ENCODE peak calls at places on chromosome 13, in five cellular contexts. X is vagina, S is neuronal stem cell, J is suprapubic skin, Q is mammary epithelial cell. G is an unnamed sample. For H3K9me3, the result is how much of the 10 kb centered on the place peaks cover.

GRCh38 chr13:30718661-30719520 is 16.5 kb upstream of the ALOX5AP start:
- DNase-seq in X (no peak), S (no peak), J (no peak), Q (peak), G (no peak)

GRCh38 chr13:107843281-107843680 is 372.1 kb downstream of the LIG4 start:
- DNase-seq in X (no peak), S (no peak), J (no peak), Q (no peak), G (no peak)

GRCh38 chr13:24995225-24995804 is 100.6 kb upstream of the PABPC3 start:
- DNase-seq in X (no peak), S (peak), J (no peak), Q (peak), G (peak)

GRCh38 chr13:97030705-97031452 is 36.6 kb upstream of the OXGR1 start:
- DNase-seq in X (no peak), S (peak), J (no peak), Q (peak), G (no peak)

GRCh38 chr13:69291292-69291906 is 816.2 kb upstream of the ATXN8OS start:
- DNase-seq in X (no peak), S (no peak), J (no peak), Q (no peak), G (no peak)

GRCh38 chr13:56332671-56333070 is 808.0 kb upstream of the PRR20A start:
- DNase-seq in X (no peak), S (no peak), J (no peak), Q (no peak), G (no peak)

GRCh38 chr13:110391273-110391672 is 84.2 kb downstream of the COL4A2 start:
- DNase-seq in X (no peak), S (no peak), J (no peak), Q (no peak), G (no peak)

GRCh38 chr13:95568131-95568530 is 15.6 kb downstream of the CLDN10 start:
- DNase-seq in X (no peak), S (no peak), J (no peak), Q (no peak), G (no peak)

GRCh38 chr13:91369432-91369831 is 21.9 kb downstream of the MIR17HG start:
- DNase-seq in X (no peak), S (no peak), J (no peak), Q (no peak), G (no peak)

GRCh38 chr13:38086013-38086412 is 216.4 kb upstream of the TRPC4 start:
- DNase-seq in X (no peak), S (no peak), J (no peak), Q (no peak), G (no peak)

GRCh38 chr13:67880916-67881315 is 650.8 kb upstream of the PCDH9 start:
- DNase-seq in X (no peak), S (no peak), J (no peak), Q (no peak), G (no peak)

GRCh38 chr13:108705031-108705430 is 75.6 kb downstream of the MYO16 start:
- DNase-seq in X (no peak), S (no peak), J (no peak), Q (peak), G (no peak)

GRCh38 chr13:66635526-66635925 is 594.6 kb downstream of the PCDH9 start:
- DNase-seq in X (no peak), S (no peak), J (no peak), Q (peak), G (no peak)

GRCh38 chr13:89550842-89551422 is 1796.6 kb upstream of the MIR17HG start:
- DNase-seq in X (no peak), S (no peak), J (no peak), Q (peak), G (no peak)

GRCh38 chr13:43760257-43760656 is 26.5 kb downstream of the ENOX1 start:
- DNase-seq in X (no peak), S (no peak), J (no peak), Q (no peak), G (no peak)

GRCh38 chr13:31225180-31225579 is 25.4 kb downstream of the B3GLCT start:
- DNase-seq in X (no peak), S (no peak), J (no peak), Q (no peak), G (no peak)

GRCh38 chr13:90696254-90696653 is 651.2 kb upstream of the MIR17HG start:
- DNase-seq in X (no peak), S (no peak), J (no peak), Q (peak), G (no peak)

GRCh38 chr13:73879346-73880020 is 254.7 kb downstream of the KLF12 start:
- DNase-seq in X (no peak), S (no peak), J (no peak), Q (no peak), G (no peak)

GRCh38 chr13:95188128-95188527 is 113.1 kb downstream of the ABCC4 start:
- DNase-seq in X (no peak), S (no peak), J (no peak), Q (no peak), G (no peak)

GRCh38 chr13:44879452-44880058 is 109.7 kb downstream of the NUFIP1 start:
- DNase-seq in X (no peak), S (no peak), J (no peak), Q (peak), G (no peak)

GRCh38 chr13:41007359-41008118 is 11.6 kb downstream of the ELF1 start:
- DNase-seq in X (no peak), S (no peak), J (no peak), Q (no peak), G (no peak)

GRCh38 chr13:32537580-32538233 is 888 bp downstream of the N4BP2L2 start:
- DNase-seq in X (no peak), S (no peak), J (peak), Q (peak), G (peak)

GRCh38 chr13:23778879-23779278 is 110.3 kb downstream of the MIPEP start:
- DNase-seq in X (no peak), S (no peak), J (no peak), Q (peak), G (no peak)

GRCh38 chr13:45082964-45083363 is 37.3 kb upstream of the GTF2F2 start:
- DNase-seq in X (no peak), S (no peak), J (no peak), Q (peak), G (no peak)

GRCh38 chr13:51721485-51721884 is 82.5 kb downstream of the DHRS12 start:
- DNase-seq in X (no peak), S (no peak), J (no peak), Q (no peak), G (no peak)

GRCh38 chr13:50760751-50761150 is 82.7 kb downstream of the DLEU7 start:
- DNase-seq in X (no peak), S (no peak), J (no peak), Q (no peak), G (no peak)

GRCh38 chr13:97921146-97921776 is 32.2 kb upstream of the IPO5 start:
- DNase-seq in X (no peak), S (no peak), J (no peak), Q (no peak), G (no peak)

GRCh38 chr13:75514080-75515040 is 23.3 kb downstream of the COMMD6 start:
- DNase-seq in X (no peak), S (no peak), J (no peak), Q (no peak), G (no peak)

GRCh38 chr13:95707035-95707434 is 30.1 kb downstream of the DNAJC3 start:
- DNase-seq in X (no peak), S (no peak), J (no peak), Q (no peak), G (no peak)

GRCh38 chr13:73943137-73943964 is 190.9 kb downstream of the KLF12 start:
- DNase-seq in X (no peak), S (no peak), J (no peak), Q (no peak), G (no peak)

GRCh38 chr13:33016414-33017409 is at the start of gene KL:
- DNase-seq in X (no peak), S (no peak), J (peak), Q (no peak), G (no peak)

GRCh38 chr13:40780822-40781401 is 8.5 kb upstream of the SLC25A15 start:
- DNase-seq in X (peak), S (no peak), J (no peak), Q (no peak), G (no peak)

GRCh38 chr13:45546410-45546765 is 69.2 kb downstream of the ERICH6B start:
- DNase-seq in X (no peak), S (no peak), J (no peak), Q (no peak), G (no peak)

DNA sequence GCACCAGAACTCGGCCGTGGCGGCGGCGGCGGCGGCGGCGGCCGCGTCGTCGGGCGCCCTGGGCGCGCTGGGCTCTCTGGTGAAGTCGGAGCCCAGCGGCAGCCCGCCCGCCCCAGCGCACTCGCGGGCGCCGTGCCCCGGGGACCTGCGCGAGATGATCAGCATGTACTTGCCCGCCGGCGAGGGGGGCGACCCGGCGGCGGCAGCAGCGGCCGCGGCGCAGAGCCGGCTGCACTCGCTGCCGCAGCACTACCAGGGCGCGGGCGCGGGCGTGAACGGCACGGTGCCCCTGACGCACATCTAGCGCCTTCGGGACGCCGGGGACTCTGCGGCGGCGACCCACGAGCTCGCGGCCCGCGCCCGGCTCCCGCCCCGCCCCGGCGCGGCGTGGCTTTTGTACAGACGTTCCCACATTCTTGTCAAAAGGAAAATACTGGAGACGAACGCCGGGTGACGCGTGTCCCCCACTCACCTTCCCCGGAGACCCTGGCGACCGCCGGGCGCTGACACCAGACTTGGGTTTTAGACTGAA is 1.6 kb downstream of the SOX1 start:
- DNase-seq in X (no peak), S (no peak), J (no peak), Q (no peak), G (no peak)
- H3K9me3 ChIP-seq in X (under half), S (under half), J (under half), Q (under half), G (under half)

DNA sequence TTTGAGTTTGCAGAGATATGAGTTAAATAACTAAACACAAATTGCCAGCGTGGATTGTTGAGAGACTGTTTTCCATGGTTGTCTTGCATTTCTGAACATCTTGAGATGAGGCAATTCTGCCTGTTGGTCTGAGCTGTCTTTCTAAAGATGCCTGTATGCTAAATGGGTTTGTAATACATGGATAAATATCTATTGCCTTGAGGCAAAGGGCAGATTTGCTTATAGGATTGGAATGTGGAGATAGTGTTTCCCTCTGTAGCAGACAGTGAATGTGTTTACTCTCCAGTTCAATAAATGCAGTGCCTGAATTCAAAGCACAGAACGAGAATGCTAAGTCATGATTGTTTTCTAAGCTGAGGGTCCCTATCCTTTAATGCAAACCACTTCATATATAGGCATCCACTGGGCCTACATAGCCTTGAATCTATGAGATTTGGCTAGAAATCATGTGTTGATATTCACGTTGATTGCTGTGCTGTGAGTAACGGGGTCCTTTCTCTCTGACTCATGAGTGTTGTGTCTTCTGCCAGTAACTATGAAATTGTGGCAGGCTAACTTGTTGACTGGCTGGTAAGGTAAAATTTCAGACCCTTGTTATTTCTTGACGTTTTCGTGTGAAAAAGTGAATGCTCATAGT is 2554.8 kb downstream of the PCDH9 start:
- DNase-seq in X (no peak), S (no peak), J (no peak), Q (peak), G (no peak)
- H3K9me3 ChIP-seq in X (under half), S (under half), J (under half), Q (under half), G (under half)

DNA sequence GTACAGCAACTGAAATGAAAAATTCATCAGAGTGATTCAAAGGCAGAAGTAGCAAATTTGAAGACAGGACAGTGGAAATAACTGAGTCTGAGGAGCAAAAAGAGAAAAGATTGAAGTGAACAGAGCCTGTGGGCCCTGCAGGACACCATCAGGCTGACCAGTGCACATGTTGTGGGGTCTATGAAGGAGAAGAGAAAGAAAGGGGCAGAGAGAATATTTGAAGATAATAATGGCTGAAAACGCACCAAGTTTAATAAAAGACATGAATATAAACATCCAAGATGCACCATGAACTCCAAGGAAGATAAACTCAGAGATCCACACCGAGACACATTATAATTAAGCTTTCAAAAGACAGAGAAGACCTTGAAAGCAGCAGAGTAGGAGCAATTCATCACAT is 15.4 kb downstream of the ATP4B start:
- DNase-seq in X (no peak), S (no peak), J (no peak), Q (no peak), G (no peak)
- H3K9me3 ChIP-seq in X (under half), S (under half), J (under half), Q (under half), G (under half)

GRCh38 chr13:22487932-22488331 is 692.8 kb upstream of the SGCG start:
- DNase-seq in X (no peak), S (no peak), J (no peak), Q (no peak), G (no peak)
- H3K9me3 ChIP-seq in X (under half), S (under half), J (under half), Q (under half), G (under half)

GRCh38 chr13:99298056-99298455 is 9.1 kb downstream of the GPR183 start:
- DNase-seq in X (no peak), S (no peak), J (no peak), Q (no peak), G (no peak)

GRCh38 chr13:99296270-99296865 is 10.8 kb downstream of the GPR183 start:
- DNase-seq in X (no peak), S (no peak), J (no peak), Q (no peak), G (no peak)

GRCh38 chr13:99294198-99294597 is 13.0 kb downstream of the GPR183 start:
- DNase-seq in X (no peak), S (no peak), J (no peak), Q (no peak), G (no peak)

GRCh38 chr13:99297330-99297729 is 9.9 kb downstream of the GPR183 start:
- DNase-seq in X (no peak), S (no peak), J (no peak), Q (no peak), G (no peak)

DNA sequence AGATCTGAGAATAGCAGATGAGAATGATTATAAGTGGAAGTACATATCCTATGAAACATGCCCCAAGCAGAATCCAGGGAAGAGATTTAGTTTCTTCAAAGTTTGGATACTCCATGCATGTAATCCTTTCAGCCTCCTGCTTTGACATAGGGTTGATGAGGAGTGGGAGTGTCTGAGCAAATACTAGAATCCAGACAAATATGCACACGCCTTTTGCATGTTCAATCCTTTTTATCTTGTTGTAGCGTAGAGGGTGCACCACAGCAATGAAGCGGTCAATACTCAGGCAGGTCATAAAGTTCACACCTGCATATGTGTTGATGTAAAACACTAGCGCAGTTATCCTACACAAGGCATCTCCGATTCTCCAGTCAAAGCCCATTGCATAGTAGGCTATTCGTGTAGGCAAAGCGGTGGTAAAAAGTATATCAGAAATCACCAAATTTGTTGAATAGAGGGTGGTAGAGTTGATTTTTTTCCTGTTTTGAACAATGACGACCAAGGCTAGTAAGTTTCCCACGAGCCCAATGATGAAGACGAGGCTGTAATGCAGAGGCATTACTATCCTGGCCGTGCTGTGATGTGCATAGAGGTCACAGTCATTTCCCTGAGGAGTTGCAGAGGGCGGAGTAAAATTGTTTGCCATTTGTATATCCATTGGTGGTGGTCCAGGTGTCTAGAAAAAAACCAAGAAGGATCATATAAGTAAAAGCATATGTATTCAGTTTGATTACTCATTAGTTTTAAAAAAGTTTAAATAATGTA is 11.5 kb downstream of the GPR183 start:
- DNase-seq in X (no peak), S (no peak), J (no peak), Q (no peak), G (no peak)
- H3K9me3 ChIP-seq in X (under half), S (under half), J (under half), Q (under half), G (under half)

GRCh38 chr13:19332380-19332779 is 150.8 kb upstream of the TUBA3C start:
- DNase-seq in X (no peak), S (no peak), J (no peak), Q (no peak), G (no peak)
- H3K9me3 ChIP-seq in X (under half), S (under half), J (under half), Q (under half), G (under half)

DNA sequence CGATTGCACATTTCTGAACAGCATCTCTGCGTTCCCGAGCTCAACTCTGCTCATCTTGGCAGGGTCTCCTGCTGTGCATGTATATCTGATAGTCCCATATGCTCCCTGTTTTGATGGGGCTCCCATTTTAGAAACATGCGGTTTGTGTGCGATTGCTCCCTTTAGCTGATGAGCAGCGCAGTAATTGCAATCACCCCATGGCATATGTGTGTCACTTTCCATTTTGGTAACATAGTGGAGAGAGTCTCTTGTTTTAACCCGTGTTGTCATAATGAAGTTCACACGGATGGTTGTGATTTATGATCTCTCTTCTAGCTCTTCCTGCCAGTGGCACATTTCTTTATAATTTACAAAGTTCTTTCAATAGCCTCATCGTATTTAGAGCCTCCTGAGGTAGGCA is 144.7 kb downstream of the MTUS2 start:
- DNase-seq in X (no peak), S (no peak), J (no peak), Q (no peak), G (no peak)
- H3K9me3 ChIP-seq in X (under half), S (under half), J (under half), Q (under half), G (under half)

DNA sequence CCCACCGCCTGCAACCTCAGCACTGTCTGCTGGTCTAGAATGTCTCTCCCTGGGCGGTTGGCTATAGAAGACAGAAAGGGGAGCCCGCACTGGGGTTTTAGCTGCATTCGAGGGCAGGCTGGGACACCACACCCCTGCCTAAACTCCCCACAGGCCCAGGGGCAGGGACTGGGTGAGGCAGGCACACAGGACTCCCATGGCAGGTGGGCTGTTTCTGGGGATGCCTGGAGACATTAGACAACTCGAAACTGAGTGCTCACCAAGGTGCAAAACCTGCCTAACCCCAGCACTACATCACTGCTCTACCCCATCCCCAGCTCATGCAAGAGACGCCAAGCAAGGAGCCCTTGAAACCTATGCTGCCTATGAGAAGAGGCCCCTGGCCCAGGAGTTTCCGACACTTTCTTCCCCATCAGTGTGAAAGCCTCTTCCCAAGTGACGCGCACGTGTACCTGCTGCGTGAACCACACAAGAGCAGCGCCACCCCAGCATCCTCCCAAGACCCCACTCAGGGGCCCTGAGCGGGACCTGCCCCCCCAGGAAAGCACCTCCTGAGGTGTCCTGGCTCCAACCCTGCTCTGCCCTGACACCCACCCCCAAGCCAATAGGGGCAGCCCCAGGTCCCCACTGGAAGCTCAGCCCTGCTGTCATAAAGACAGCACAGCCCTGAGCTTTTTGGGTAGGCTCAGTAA is 121.2 kb downstream of the TUBA3C start:
- DNase-seq in X (no peak), S (no peak), J (no peak), Q (no peak), G (no peak)
- H3K9me3 ChIP-seq in X (under half), S (half or more), J (under half), Q (half or more), G (under half)

G was measured in T-helper 17 cell.